ENCODE peak calls at places on chromosomes 5 and 9, in four cellular contexts. C is progenitor cell of endocrine pancreas, H is substantia nigra, B is RPMI8226. V is an unnamed sample.

GRCh38 chr5:100792781-100793180 is 110.3 kb downstream of the ST8SIA4 start:
- DNase-seq in B (no peak), C (no peak), H (no peak), V (no peak)

GRCh38 chr5:167415779-167416761 is 875.4 kb upstream of the WWC1 start:
- DNase-seq in C (no peak), H (no peak), B (no peak), V (no peak)

GRCh38 chr5:81774359-81774758 is 23.5 kb upstream of the SSBP2 start:
- DNase-seq in B (no peak), H (no peak), C (no peak), V (no peak)

GRCh38 chr5:149959406-149960236 is 937 bp upstream of the SLC26A2 start:
- DNase-seq in C (no peak), B (peak), H (no peak), V (peak)

GRCh38 chr5:138933522-138934290 is 58.6 kb upstream of the LRRTM2 start:
- DNase-seq in C (no peak), H (no peak), B (no peak), V (no peak)

GRCh38 chr5:10111575-10111974 is 138.1 kb downstream of the ATPSCKMT start:
- DNase-seq in C (no peak), B (no peak), H (peak), V (peak)

GRCh38 chr5:152274206-152274605 is 130.9 kb downstream of the NMUR2 start:
- DNase-seq in B (no peak), C (no peak), H (no peak), V (no peak)

GRCh38 chr5:51377151-51378060 is 5.8 kb upstream of the ISL1 start:
- DNase-seq in B (no peak), H (no peak), C (no peak), V (no peak)

GRCh38 chr9:122206118-122207046 is 22.4 kb downstream of the LHX6 start:
- DNase-seq in B (no peak), C (no peak), H (no peak), V (no peak)

GRCh38 chr5:36241636-36242533 is at the start of gene NADK2:
- DNase-seq in B (peak), C (peak), H (peak), V (peak)

GRCh38 chr9:3527653-3527960 is 1.8 kb upstream of the RFX3 start:
- DNase-seq in B (no peak), C (no peak), H (no peak), V (no peak)

GRCh38 chr9:109499631-109500120 is 1.6 kb upstream of the PTPN3 start:
- DNase-seq in B (no peak), H (no peak), C (peak), V (no peak)

GRCh38 chr5:71828641-71829040 is 109.6 kb downstream of the CARTPT start:
- DNase-seq in H (no peak), C (no peak), B (no peak), V (no peak)

GRCh38 chr5:96538831-96539250 is 105.8 kb upstream of the PCSK1 start:
- DNase-seq in B (no peak), C (no peak), H (no peak), V (peak)

V was measured in MV-4-11.